ENCODE peak calls at places on chromosome 21, in seven cellular contexts. Z is mesendoderm, I is IMR-90, C is H9, S is neuronal stem cell, A is mesenchymal stem cell, L is H1. Q is an unnamed sample.
A peak's percentile ranks its signal among the peaks of the same experiment; 100 is the strongest.

GRCh38 chr21:41418956-41419680 is 6.9 kb upstream of the MX1 start:
- DNase-seq in Z (no peak), I (no peak), C (no peak), S (no peak), A (no peak), L (no peak), Q (no peak)

GRCh38 chr21:25563399-25564116 is 43.7 kb downstream of the MRPL39 start:
- DNase-seq in Z (no peak), I (no peak), C (no peak), S (no peak), A (peak; percentile 16), L (no peak), Q (no peak)

GRCh38 chr21:34029724-34030528 is 43.5 kb upstream of the MRPS6 start:
- DNase-seq in Z (peak; percentile 96), I (peak; percentile 82), C (peak; percentile 88), S (peak; percentile 58), A (peak; percentile 78), L (peak; percentile 66), Q (peak; percentile 95)

GRCh38 chr21:33901421-33902288 is 13.9 kb downstream of the ATP5PO start:
- DNase-seq in Z (peak; percentile 91), I (peak; percentile 67), C (peak; percentile 88), S (no peak), A (peak; percentile 58), L (peak; percentile 61), Q (peak; percentile 55)

GRCh38 chr21:39489380-39489924 is 37.7 kb downstream of the SH3BGR start:
- DNase-seq in Z (no peak), I (no peak), C (no peak), S (no peak), A (no peak), L (no peak), Q (no peak)

GRCh38 chr21:27734146-27734545 is 767.3 kb upstream of the ADAMTS5 start:
- DNase-seq in Z (peak; percentile 5), I (peak; percentile 91), C (no peak), S (no peak), A (peak; percentile 80), L (no peak), Q (peak; percentile 4)

GRCh38 chr21:28310711-28311110 is 682.0 kb downstream of the LTN1 start:
- DNase-seq in Z (no peak), I (no peak), C (no peak), S (no peak), A (no peak), L (no peak), Q (no peak)

GRCh38 chr21:45817345-45817744 is 164.2 kb upstream of the COL6A1 start:
- DNase-seq in Z (no peak), I (no peak), C (no peak), S (no peak), A (no peak), L (no peak), Q (no peak)

GRCh38 chr21:33237446-33237845 is 7.7 kb downstream of the IFNAR2 start:
- DNase-seq in Z (no peak), I (no peak), C (no peak), S (no peak), A (no peak), L (no peak), Q (peak; percentile 29)

GRCh38 chr21:46634966-46635323 is 529 bp upstream of the PRMT2 start:
- DNase-seq in Z (peak; percentile 87), I (peak; percentile 87), C (no peak), S (peak; percentile 74), A (peak; percentile 91), L (no peak), Q (peak; percentile 7)

GRCh38 chr21:45836268-45836655 is 145.3 kb upstream of the COL6A1 start:
- DNase-seq in Z (no peak), I (peak; percentile 61), C (peak; percentile 35), S (no peak), A (peak; percentile 12), L (no peak), Q (no peak)

DNA sequence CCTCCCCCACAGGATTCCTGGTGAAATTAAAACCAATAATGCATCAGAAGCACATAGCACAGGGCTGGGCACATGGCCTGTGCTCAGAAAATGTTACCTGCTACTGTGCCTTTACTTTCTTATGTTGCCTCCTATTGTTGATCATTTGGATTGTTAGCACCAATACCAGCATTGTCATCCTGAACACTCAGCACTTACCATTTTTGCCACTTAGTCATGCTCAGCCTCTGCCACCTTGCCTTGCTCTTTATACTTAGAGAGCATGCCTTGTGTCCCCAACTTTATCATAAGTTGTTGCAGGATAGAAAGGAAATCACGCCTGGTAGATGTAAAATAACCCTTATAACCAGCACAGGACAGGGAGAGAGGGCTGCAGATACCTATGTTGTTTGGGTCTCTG is 361.0 kb upstream of the RUNX1 start:
- DNase-seq in Z (no peak), I (no peak), C (no peak), S (no peak), A (no peak), L (no peak), Q (no peak)
- H2BK5ac ChIP-seq in Z (no peak overlapping the region), I (no peak overlapping the region), C (no peak overlapping the region), S (no peak overlapping the region), A (no peak overlapping the region), L (no peak overlapping the region), Q (no peak overlapping the region)

DNA sequence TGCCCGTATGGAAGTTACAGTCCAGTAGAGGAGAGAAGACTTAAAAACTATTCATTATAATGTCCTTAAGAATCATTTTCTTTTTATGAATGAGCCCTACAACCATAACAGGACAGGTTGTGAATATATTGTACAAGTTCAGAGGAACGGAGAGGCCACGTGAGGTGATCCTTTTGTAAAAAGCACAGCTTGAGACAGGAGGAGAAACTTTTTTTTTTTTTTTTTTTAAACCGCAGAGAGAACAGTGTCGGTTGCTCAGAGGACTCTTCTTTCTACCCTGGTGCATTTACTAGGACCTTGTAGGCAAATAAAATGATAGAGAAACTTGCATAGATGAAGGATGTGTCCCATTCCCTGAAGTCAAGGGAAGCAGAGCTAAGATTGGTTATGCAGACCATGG is 32.1 kb downstream of the DYRK1A start:
- DNase-seq in Z (no peak), I (no peak), C (no peak), S (no peak), A (no peak), L (no peak), Q (no peak)
- H3K18ac ChIP-seq in Z (no peak overlapping the region), I (no peak overlapping the region), C (no peak overlapping the region), S (no peak overlapping the region), A (no peak overlapping the region), L (no peak overlapping the region), Q (no peak overlapping the region)

GRCh38 chr21:17708541-17709265 is 96.0 kb upstream of the BTG3 start:
- DNase-seq in Z (no peak), I (no peak), C (no peak), S (no peak), A (no peak), L (no peak), Q (peak; percentile 29)
- H2BK5ac ChIP-seq in Z (no peak overlapping the region), I (peak overlapping the region; percentile 72), C (no peak overlapping the region), S (no peak overlapping the region), A (no peak overlapping the region), L (peak overlapping the region; percentile 91), Q (no peak overlapping the region)

GRCh38 chr21:21232320-21232719 is 234.1 kb downstream of the NCAM2 start:
- DNase-seq in Z (peak; percentile 31), I (peak; percentile 71), C (no peak), S (peak; percentile 32), A (peak; percentile 45), L (no peak), Q (no peak)

GRCh38 chr21:21230672-21231071 is 232.5 kb downstream of the NCAM2 start:
- DNase-seq in Z (peak; percentile 16), I (peak; percentile 24), C (no peak), S (no peak), A (no peak), L (no peak), Q (no peak)

DNA sequence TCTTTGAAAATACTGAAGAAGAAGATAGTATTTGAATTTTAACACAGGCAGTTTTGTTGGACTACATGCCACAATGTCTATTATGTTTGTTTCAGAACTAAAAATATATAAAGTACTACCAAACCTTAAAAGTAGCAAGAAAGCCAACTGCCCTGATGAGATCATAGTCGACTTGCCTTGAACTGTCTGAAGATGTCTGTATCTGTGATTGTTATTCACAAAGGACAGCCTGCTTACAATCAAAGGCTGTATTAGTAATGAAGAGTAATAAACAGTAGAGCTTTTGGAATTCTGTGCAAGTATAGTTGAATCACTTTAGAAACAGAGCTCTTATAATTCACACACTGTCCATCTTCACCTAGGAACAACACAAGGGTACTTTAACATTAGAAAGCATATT is 228.3 kb downstream of the NCAM2 start:
- DNase-seq in Z (no peak), I (peak; percentile 50), C (no peak), S (no peak), A (no peak), L (no peak), Q (no peak)
- H3K18ac ChIP-seq in Z (no peak overlapping the region), I (no peak overlapping the region), C (no peak overlapping the region), S (no peak overlapping the region), A (no peak overlapping the region), L (no peak overlapping the region), Q (no peak overlapping the region)

GRCh38 chr21:44286716-44287632 is 1.3 kb downstream of the AIRE start:
- DNase-seq in Z (no peak), I (no peak), C (no peak), S (no peak), A (no peak), L (no peak), Q (no peak)

GRCh38 chr21:44283953-44284352 is 1.7 kb upstream of the AIRE start:
- DNase-seq in Z (no peak), I (no peak), C (no peak), S (no peak), A (no peak), L (no peak), Q (no peak)

GRCh38 chr21:44285547-44285992 is at the start of gene AIRE:
- DNase-seq in Z (peak; percentile 48), I (peak; percentile 29), C (no peak), S (no peak), A (peak; percentile 57), L (no peak), Q (peak; percentile 55)

GRCh38 chr21:44286086-44286715 is 525 bp downstream of the AIRE start:
- DNase-seq in Z (no peak), I (no peak), C (no peak), S (no peak), A (no peak), L (no peak), Q (no peak)

GRCh38 chr21:44285102-44285501 is 574 bp upstream of the AIRE start:
- DNase-seq in Z (no peak), I (no peak), C (no peak), S (no peak), A (no peak), L (no peak), Q (no peak)
- H2BK5ac ChIP-seq in Z (no peak overlapping the region), I (no peak overlapping the region), C (no peak overlapping the region), S (no peak overlapping the region), A (no peak overlapping the region), L (no peak overlapping the region), Q (no peak overlapping the region)

GRCh38 chr21:44762221-44763049 is 39.2 kb downstream of the UBE2G2 start:
- DNase-seq in Z (no peak), I (no peak), C (no peak), S (no peak), A (no peak), L (no peak), Q (no peak)

GRCh38 chr21:44761747-44762208 is 39.8 kb downstream of the UBE2G2 start:
- DNase-seq in Z (no peak), I (no peak), C (peak; percentile 28), S (no peak), A (no peak), L (no peak), Q (no peak)

GRCh38 chr21:44764319-44765230 is 37.0 kb downstream of the UBE2G2 start:
- DNase-seq in Z (peak; percentile 45), I (no peak), C (no peak), S (no peak), A (no peak), L (no peak), Q (no peak)

GRCh38 chr21:44763451-44764318 is 37.9 kb downstream of the UBE2G2 start:
- DNase-seq in Z (no peak), I (no peak), C (no peak), S (no peak), A (no peak), L (no peak), Q (no peak)

GRCh38 chr21:44763050-44763378 is 38.6 kb downstream of the UBE2G2 start:
- DNase-seq in Z (no peak), I (no peak), C (no peak), S (no peak), A (no peak), L (no peak), Q (no peak)
- H3K18ac ChIP-seq in Z (no peak overlapping the region), I (no peak overlapping the region), C (no peak overlapping the region), S (no peak overlapping the region), A (no peak overlapping the region), L (no peak overlapping the region), Q (no peak overlapping the region)